ENCODE peak calls at places on chromosomes 12 and 14, in six cellular contexts. S is GM20000, Q is cerebellar cortex, R is HCEC 1CT, N is posterior vena cava, I is adipocyte. G is an unnamed sample.

GRCh38 chr12:19121449-19122018 is 8.0 kb upstream of the PLEKHA5 start:
- DNase-seq in S (no peak), Q (no peak), R (no peak), N (no peak), I (no peak), G (no peak)

GRCh38 chr14:61690982-61691381 is 4.3 kb upstream of the HIF1A start:
- DNase-seq in S (no peak), Q (no peak), R (no peak), N (no peak), I (no peak), G (no peak)

GRCh38 chr12:114920828-114921579 is 237.0 kb upstream of the TBX3 start:
- DNase-seq in S (no peak), Q (no peak), R (peak; percentile 73), N (no peak), I (peak; percentile 32), G (no peak)

GRCh38 chr12:262817-263216 is at the start of gene SLC6A13:
- DNase-seq in S (no peak), Q (no peak), R (no peak), N (no peak), I (no peak), G (no peak)

GRCh38 chr12:124352839-124353238 is 57.9 kb downstream of the RFLNA start:
- DNase-seq in S (no peak), Q (no peak), R (no peak), N (no peak), I (no peak), G (no peak)

GRCh38 chr12:14635776-14636175 is 60.6 kb downstream of the GUCY2C start:
- DNase-seq in S (no peak), Q (no peak), R (peak; percentile 70), N (no peak), I (peak; percentile 5), G (no peak)

GRCh38 chr14:65948302-65948701 is 535.8 kb downstream of the FUT8 start:
- DNase-seq in S (no peak), Q (no peak), R (no peak), N (no peak), I (no peak), G (no peak)

GRCh38 chr14:75437201-75438143 is 9.7 kb downstream of the JDP2 start:
- DNase-seq in S (no peak), Q (peak; percentile 72), R (no peak), N (peak; percentile 74), I (no peak), G (peak; percentile 4)

GRCh38 chr12:121637231-121637914 is 11.0 kb downstream of the ORAI1 start:
- DNase-seq in S (peak; percentile 78), Q (no peak), R (no peak), N (peak; percentile 83), I (no peak), G (no peak)

GRCh38 chr12:76266797-76267196 is 81.4 kb downstream of the BBS10 start:
- DNase-seq in S (no peak), Q (no peak), R (peak; percentile 91), N (no peak), I (peak; percentile 73), G (no peak)

GRCh38 chr14:74723134-74723533 is 10.2 kb downstream of the FCF1 start:
- DNase-seq in S (no peak), Q (no peak), R (no peak), N (no peak), I (no peak), G (no peak)

GRCh38 chr12:58529114-58529665 is 391.1 kb downstream of the LRIG3 start:
- DNase-seq in S (no peak), Q (no peak), R (peak; percentile 91), N (no peak), I (peak; percentile 50), G (no peak)

GRCh38 chr12:51238510-51239334 is at the start of gene DAZAP2:
- DNase-seq in S (peak; percentile 95), Q (peak; percentile 97), R (peak; percentile 93), N (peak; percentile 99), I (peak; percentile 98), G (peak; percentile 92)

GRCh38 chr14:96098309-96098998 is 59.3 kb downstream of the C14orf132 start:
- DNase-seq in S (peak; percentile 33), Q (peak; percentile 93), R (peak; percentile 70), N (peak; percentile 74), I (peak; percentile 77), G (peak; percentile 41)

GRCh38 chr14:74737753-74738325 is 24.9 kb downstream of the FCF1 start:
- DNase-seq in S (no peak), Q (no peak), R (peak; percentile 76), N (no peak), I (peak; percentile 14), G (no peak)

GRCh38 chr12:54156578-54156977 is 32.2 kb downstream of the SMUG1 start:
- DNase-seq in S (no peak), Q (no peak), R (no peak), N (no peak), I (no peak), G (no peak)

GRCh38 chr14:106393742-106394141 is 867.4 kb downstream of the TMEM121 start:
- DNase-seq in S (no peak), Q (no peak), R (no peak), N (no peak), I (no peak), G (no peak)

GRCh38 chr12:42893802-42894201 is 304.3 kb upstream of the PRICKLE1 start:
- DNase-seq in S (no peak), Q (no peak), R (no peak), N (no peak), I (no peak), G (no peak)

GRCh38 chr12:47964102-47964723 is 817 bp downstream of the TMEM106C start:
- DNase-seq in S (no peak), Q (peak; percentile 24), R (no peak), N (peak; percentile 51), I (no peak), G (no peak)

GRCh38 chr12:94193623-94194022 is 45.2 kb downstream of the PLXNC1 start:
- DNase-seq in S (no peak), Q (no peak), R (no peak), N (no peak), I (no peak), G (no peak)

GRCh38 chr14:64506751-64507150 is 2.2 kb downstream of the ZBTB1 start:
- DNase-seq in S (peak; percentile 30), Q (no peak), R (no peak), N (no peak), I (peak; percentile 22), G (no peak)

GRCh38 chr12:54612216-54612750 is 22.4 kb downstream of the LACRT start:
- DNase-seq in S (no peak), Q (peak; percentile 55), R (no peak), N (no peak), I (no peak), G (no peak)

GRCh38 chr14:104147346-104148125 is 9.1 kb downstream of the KIF26A start:
- DNase-seq in S (no peak), Q (no peak), R (no peak), N (peak; percentile 80), I (no peak), G (no peak)

GRCh38 chr12:1594045-1594294 is 411 bp downstream of the FBXL14 start:
- DNase-seq in S (peak; percentile 87), Q (no peak), R (peak; percentile 77), N (peak; percentile 91), I (peak; percentile 80), G (peak; percentile 46)

GRCh38 chr12:53179694-53180269 is 740 bp upstream of the ZNF740 start:
- DNase-seq in S (no peak), Q (peak; percentile 57), R (peak; percentile 17), N (no peak), I (no peak), G (peak; percentile 47)

GRCh38 chr12:96828169-96828789 is 78.8 kb upstream of the NEDD1 start:
- DNase-seq in S (no peak), Q (peak; percentile 2), R (no peak), N (no peak), I (no peak), G (no peak)

GRCh38 chr12:130286741-130287140 is 50.9 kb upstream of the PIWIL1 start:
- DNase-seq in S (no peak), Q (peak; percentile 1), R (no peak), N (no peak), I (no peak), G (no peak)

GRCh38 chr12:76784600-76785051 is 20.7 kb downstream of the ZDHHC17 start:
- DNase-seq in S (no peak), Q (peak; percentile 39), R (no peak), N (no peak), I (peak; percentile 86), G (no peak)

GRCh38 chr12:98227162-98227561 is 288.2 kb upstream of the TMPO start:
- DNase-seq in S (no peak), Q (no peak), R (no peak), N (no peak), I (no peak), G (peak; percentile 17)

GRCh38 chr12:69350002-69350626 is 1.9 kb downstream of the LYZ start:
- DNase-seq in S (no peak), Q (no peak), R (no peak), N (no peak), I (no peak), G (no peak)

GRCh38 chr12:26821212-26821701 is 11.7 kb downstream of the ITPR2 start:
- DNase-seq in S (no peak), Q (peak; percentile 8), R (no peak), N (no peak), I (no peak), G (no peak)

GRCh38 chr12:115872919-115873357 is 404.6 kb downstream of the MED13L start:
- DNase-seq in S (no peak), Q (no peak), R (no peak), N (no peak), I (no peak), G (no peak)

GRCh38 chr12:132512197-132513069 is 22.5 kb downstream of the FBRSL1 start:
- DNase-seq in S (no peak), Q (no peak), R (no peak), N (no peak), I (no peak), G (no peak)

GRCh38 chr12:116397148-116397547 is 119.7 kb upstream of the MED13L start:
- DNase-seq in S (no peak), Q (no peak), R (peak; percentile 57), N (peak; percentile 12), I (peak; percentile 64), G (no peak)

GRCh38 chr12:88142610-88142991 is 494 bp downstream of the TMTC3 start:
- DNase-seq in S (peak; percentile 8), Q (peak; percentile 36), R (no peak), N (peak; percentile 83), I (no peak), G (no peak)

G was measured in HAP-1.